ENCODE peak calls at places on chromosomes 7 and 10, in four cellular contexts. O is left lung, C is fibroblast of lung, S is transverse colon. M is an unnamed sample. For H3K27me3, the result is how much of the 10 kb centered on the place peaks cover.

GRCh38 chr10:79202188-79203013 is 133.6 kb downstream of the ZMIZ1 start:
- DNase-seq in O (peak), C (no peak), S (peak), M (peak)

GRCh38 chr10:29102233-29102632 is 186.6 kb upstream of the LYZL1 start:
- DNase-seq in O (no peak), C (peak), S (no peak), M (no peak)

GRCh38 chr10:51658075-51658474 is 41.3 kb downstream of the CSTF2T start:
- DNase-seq in O (no peak), C (no peak), S (no peak), M (no peak)

GRCh38 chr7:44220046-44220720 is 19.4 kb downstream of the YKT6 start:
- DNase-seq in O (peak), C (no peak), S (no peak), M (peak)

GRCh38 chr10:126736737-126737136 is 66.2 kb upstream of the C10orf90 start:
- DNase-seq in O (no peak), C (peak), S (no peak), M (no peak)

GRCh38 chr7:55044791-55045190 is 26.0 kb downstream of the EGFR start:
- DNase-seq in O (no peak), C (peak), S (no peak), M (no peak)

GRCh38 chr7:99141756-99142726 is 1.9 kb downstream of the SMURF1 start:
- DNase-seq in O (peak), C (peak), S (peak), M (peak)

GRCh38 chr10:128005858-128006257 is 99.0 kb downstream of the PTPRE start:
- DNase-seq in O (no peak), C (no peak), S (no peak), M (no peak)

GRCh38 chr10:80171248-80171660 is 34.1 kb downstream of the ANXA11 start:
- DNase-seq in O (no peak), C (no peak), S (peak), M (peak)

GRCh38 chr7:101410743-101411476 is 48.2 kb downstream of the COL26A1 start:
- DNase-seq in O (no peak), C (no peak), S (peak), M (peak)

GRCh38 chr7:149610441-149611011 is 112.9 kb upstream of the ZNF746 start:
- DNase-seq in O (no peak), C (peak), S (no peak), M (no peak)

GRCh38 chr7:106957766-106958165 is 86.7 kb upstream of the PRKAR2B start:
- DNase-seq in O (no peak), C (no peak), S (no peak), M (no peak)

GRCh38 chr7:48246073-48246472 is 74.8 kb downstream of the ABCA13 start:
- DNase-seq in O (no peak), C (peak), S (no peak), M (peak)

GRCh38 chr10:31157125-31157983 is 125.7 kb upstream of the ZNF438 start:
- DNase-seq in O (peak), C (peak), S (peak), M (no peak)

GRCh38 chr7:135690566-135690965 is 28.3 kb downstream of the STMP1 start:
- DNase-seq in O (no peak), C (peak), S (no peak), M (no peak)

GRCh38 chr10:118662228-118663035 is 67.0 kb upstream of the PRLHR start:
- DNase-seq in O (no peak), C (no peak), S (peak), M (no peak)

GRCh38 chr10:48599830-48600134 is 5.1 kb downstream of the ARHGAP22 start:
- DNase-seq in O (no peak), C (no peak), S (no peak), M (no peak)

GRCh38 chr10:124010024-124010423 is 83.4 kb downstream of the CHST15 start:
- DNase-seq in O (no peak), C (no peak), S (no peak), M (peak)

GRCh38 chr10:100907175-100907574 is 5.6 kb upstream of the SLF2 start:
- DNase-seq in O (no peak), C (no peak), S (no peak), M (no peak)

GRCh38 chr10:23399701-23400144 is 39.2 kb upstream of the OTUD1 start:
- DNase-seq in O (no peak), C (peak), S (no peak), M (no peak)

DNA sequence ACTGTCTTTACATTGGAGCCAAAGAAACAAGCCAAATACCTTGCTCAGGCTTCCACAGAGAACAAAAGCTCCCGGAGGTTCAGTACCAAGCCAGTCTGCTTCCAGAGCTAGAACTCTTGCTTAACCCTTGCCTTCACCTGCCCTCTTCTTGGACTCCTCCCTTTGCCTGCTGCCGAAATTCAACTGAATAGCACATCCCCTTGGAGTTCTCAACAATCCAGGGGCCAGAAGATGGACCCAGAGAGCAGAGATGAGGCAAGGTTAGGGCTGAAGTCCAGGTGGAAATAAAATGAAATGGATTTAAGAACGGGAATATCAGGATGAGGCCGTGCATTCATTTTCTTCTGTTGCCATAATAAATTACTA is 876 bp upstream of the PIK3AP1 start:
- DNase-seq in O (no peak), C (no peak), S (no peak), M (no peak)
- H3K4me3 ChIP-seq in O (peak), C (no peak), S (no peak), M (peak)

GRCh38 chr10:110215286-110215685 is 7.9 kb downstream of the MXI1 start:
- DNase-seq in O (no peak), C (no peak), S (no peak), M (no peak)

GRCh38 chr10:110215751-110216150 is 8.3 kb downstream of the MXI1 start:
- DNase-seq in O (no peak), C (no peak), S (no peak), M (no peak)

GRCh38 chr10:110217609-110218008 is 10.2 kb downstream of the MXI1 start:
- DNase-seq in O (no peak), C (no peak), S (no peak), M (no peak)

GRCh38 chr10:110216942-110217341 is 9.5 kb downstream of the MXI1 start:
- DNase-seq in O (no peak), C (no peak), S (no peak), M (no peak)

GRCh38 chr10:110216240-110216639 is 8.8 kb downstream of the MXI1 start:
- DNase-seq in O (no peak), C (no peak), S (no peak), M (no peak)
- H3K27me3 ChIP-seq in O (under half), C (under half), S (under half), M (under half)

GRCh38 chr7:18700147-18700546 is 204.6 kb downstream of the HDAC9 start:
- DNase-seq in O (no peak), C (no peak), S (no peak), M (no peak)
- TF ChIP-seq CTCF in O (no peak), C (no peak), S (no peak), M (no peak)

DNA sequence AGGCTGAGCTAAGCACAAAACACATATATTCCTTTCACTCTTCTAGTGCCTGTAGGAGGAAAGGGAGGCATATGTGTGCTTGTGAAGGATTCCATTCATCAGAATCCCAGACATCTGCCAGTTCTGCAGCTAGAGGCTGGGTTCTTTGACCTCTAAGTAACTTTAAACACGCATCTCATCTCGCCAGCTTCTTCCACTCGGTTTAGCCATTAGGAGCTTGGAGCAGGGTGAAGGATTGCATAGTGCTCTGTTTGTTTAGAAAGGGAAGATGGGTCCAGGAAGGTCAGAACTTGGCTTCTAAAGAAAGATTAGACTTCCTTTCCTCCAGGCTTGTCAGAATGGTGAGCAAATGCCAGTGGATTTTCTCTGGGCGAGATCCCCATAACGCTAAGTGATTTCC is 43.6 kb downstream of the HK1 start:
- DNase-seq in O (no peak), C (peak), S (no peak), M (no peak)
- H3K4me3 ChIP-seq in O (no peak), C (no peak), S (no peak), M (no peak)

GRCh38 chr10:61096056-61096455 is 152.1 kb upstream of the RHOBTB1 start:
- DNase-seq in O (no peak), C (no peak), S (no peak), M (no peak)

GRCh38 chr10:61097026-61097425 is 153.0 kb upstream of the RHOBTB1 start:
- DNase-seq in O (no peak), C (peak), S (no peak), M (no peak)

GRCh38 chr10:61091531-61091930 is 147.5 kb upstream of the RHOBTB1 start:
- DNase-seq in O (no peak), C (no peak), S (no peak), M (no peak)
- H3K27me3 ChIP-seq in O (under half), C (under half), S (under half), M (under half)

GRCh38 chr7:36151921-36152755 is 916 bp upstream of the EEPD1 start:
- DNase-seq in O (no peak), C (no peak), S (no peak), M (no peak)

GRCh38 chr7:36154255-36155212 is 1.5 kb downstream of the EEPD1 start:
- DNase-seq in O (peak), C (no peak), S (no peak), M (peak)

GRCh38 chr7:36153571-36154097 is 580 bp downstream of the EEPD1 start:
- DNase-seq in O (peak), C (no peak), S (no peak), M (peak)

GRCh38 chr7:36155811-36156361 is 2.8 kb downstream of the EEPD1 start:
- DNase-seq in O (no peak), C (peak), S (peak), M (no peak)

DNA sequence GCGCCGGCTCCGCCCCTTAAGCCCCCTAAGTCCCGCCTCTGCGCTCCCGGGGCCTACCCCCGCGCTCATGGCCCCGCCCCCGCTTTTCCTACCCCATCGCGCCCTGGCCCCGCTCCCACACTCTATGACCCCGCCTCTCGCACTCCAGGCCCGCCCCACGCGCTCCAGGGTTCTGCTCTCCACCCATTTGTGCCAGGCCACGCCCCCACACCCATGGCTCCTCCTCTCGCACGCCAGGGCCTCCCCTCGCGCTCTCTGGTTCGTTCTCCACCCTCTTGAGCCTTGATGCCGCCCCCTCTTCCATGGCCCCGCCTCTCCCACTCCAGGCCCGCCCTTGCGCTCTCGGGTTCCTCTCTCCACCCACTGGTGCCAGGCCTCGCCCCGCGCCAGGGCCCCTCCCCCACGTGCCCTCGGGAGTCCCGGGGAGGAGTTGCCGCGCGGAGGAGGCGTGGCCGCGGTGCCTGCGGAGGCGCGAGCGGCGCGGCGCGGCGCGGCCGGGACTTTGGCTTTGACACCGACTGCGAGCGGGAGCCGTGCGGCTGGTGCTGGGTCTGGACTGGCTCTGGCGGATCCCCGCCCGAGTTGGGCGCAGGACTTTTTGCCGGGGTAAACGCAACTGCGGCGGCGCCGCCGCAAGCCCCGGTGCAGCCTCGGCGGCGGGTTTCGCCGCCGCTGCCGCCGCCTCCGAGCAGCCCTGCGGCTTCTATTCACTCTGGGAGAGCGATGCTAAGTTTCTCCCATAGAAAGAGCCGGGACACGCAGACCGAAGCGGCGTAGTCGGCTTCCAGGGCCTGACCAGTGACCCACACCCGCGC is at the start of gene EEPD1:
- DNase-seq in O (peak), C (peak), S (peak), M (peak)
- TF ChIP-seq CTCF in O (no peak), C (no peak), S (no peak), M (no peak)

DNA sequence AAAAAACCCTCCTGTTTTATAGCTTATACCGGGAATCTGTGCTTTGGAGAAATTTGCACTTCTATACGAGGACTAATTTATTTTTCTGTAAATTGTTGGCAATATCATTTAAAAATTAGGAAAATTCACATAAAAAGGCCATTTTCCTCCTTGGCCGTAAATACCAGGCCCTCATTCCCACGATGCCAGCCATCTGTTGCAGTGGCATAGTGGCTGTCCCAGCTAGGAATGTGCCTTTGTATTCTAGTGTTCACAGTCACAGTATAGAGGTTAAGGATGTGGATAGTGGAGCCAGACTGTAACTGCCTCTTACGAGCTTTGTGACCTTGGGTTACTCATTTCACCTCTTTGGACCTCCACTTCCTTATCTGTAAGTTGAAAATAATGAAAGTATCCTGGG is 312.5 kb downstream of the GPR158 start:
- DNase-seq in O (no peak), C (no peak), S (no peak), M (no peak)
- H3K4me3 ChIP-seq in O (no peak), C (no peak), S (no peak), M (no peak)

M was measured in lower lobe of right lung.